ENCODE peak calls at places on chromosomes 1 and 21, in eight cellular contexts. S is activated CD8-positive, alpha-beta memory T cell treated with anti-CD3 and anti-CD28 coated beads, Interleukin-2, amount 10 ng/mL, durations not matched to agents 7 days and 5 days; N is Ammon's horn; J is EH; E is NCI-H524 treated with DMSO at 0.1 percent for 48 hours; Z is KG1; F is neural crest cell; R is cardiac muscle cell. T is an unnamed sample.

GRCh38 chr1:236492378-236492777 is 31.4 kb upstream of the LGALS8 start:
- DNase-seq in E (no peak), F (no peak), S (no peak), R (no peak), Z (no peak), N (no peak), J (no peak), T (no peak)

GRCh38 chr1:186792870-186793581 is 35.7 kb upstream of the PLA2G4A start:
- DNase-seq in J (no peak), R (peak), F (no peak), S (no peak), N (no peak), Z (no peak), E (no peak), T (no peak)

GRCh38 chr1:198647055-198647454 is 8.2 kb downstream of the PTPRC start:
- DNase-seq in F (no peak), Z (no peak), J (no peak), R (no peak), N (no peak), E (no peak), S (no peak), T (no peak)

GRCh38 chr1:32915766-32916455 is 14.7 kb upstream of the TMEM54 start:
- DNase-seq in N (no peak), R (no peak), F (no peak), S (no peak), E (no peak), Z (no peak), J (peak), T (no peak)

GRCh38 chr1:6121651-6122370 is 58.3 kb downstream of the CHD5 start:
- DNase-seq in S (no peak), Z (no peak), N (no peak), E (no peak), R (no peak), J (no peak), F (no peak), T (no peak)

GRCh38 chr21:43188712-43189151 is 19.9 kb downstream of the CRYAA start:
- DNase-seq in F (no peak), S (no peak), Z (no peak), N (peak), R (no peak), J (no peak), E (no peak), T (no peak)

GRCh38 chr1:51344602-51345299 is 14.4 kb upstream of the TTC39A start:
- DNase-seq in J (no peak), S (no peak), F (no peak), R (no peak), E (no peak), N (no peak), Z (no peak), T (no peak)

GRCh38 chr1:1264026-1264425 is 9.6 kb downstream of the UBE2J2 start:
- DNase-seq in F (no peak), R (no peak), S (no peak), E (no peak), N (no peak), Z (no peak), J (no peak), T (no peak)

GRCh38 chr1:185934476-185935189 is 200.4 kb downstream of the HMCN1 start:
- DNase-seq in F (no peak), S (no peak), Z (no peak), N (no peak), R (peak), E (no peak), J (peak), T (no peak)

GRCh38 chr1:97996880-97997279 is 76.0 kb upstream of the DPYD start:
- DNase-seq in E (no peak), R (no peak), S (no peak), J (peak), N (peak), F (no peak), Z (no peak), T (no peak)

GRCh38 chr1:31016868-31017267 is 48.6 kb downstream of the PUM1 start:
- DNase-seq in S (no peak), R (no peak), J (no peak), Z (no peak), N (no peak), E (no peak), F (no peak), T (no peak)

GRCh38 chr1:212606042-212606733 is 2.4 kb upstream of the ATF3 start:
- DNase-seq in Z (no peak), E (no peak), R (no peak), N (no peak), S (no peak), F (no peak), J (no peak), T (no peak)

GRCh38 chr1:171081220-171081993 is 9.3 kb upstream of the FMO3 start:
- DNase-seq in E (no peak), F (no peak), S (no peak), Z (no peak), R (peak), J (peak), N (peak), T (no peak)

GRCh38 chr1:51648180-51649109 is 31.6 kb downstream of the OSBPL9 start:
- DNase-seq in S (no peak), F (no peak), R (peak), J (peak), E (no peak), Z (no peak), N (peak), T (no peak)

GRCh38 chr21:25487046-25487594 is 120.2 kb downstream of the MRPL39 start:
- DNase-seq in N (no peak), F (no peak), J (no peak), E (no peak), S (no peak), Z (no peak), R (no peak), T (no peak)

GRCh38 chr1:197910120-197911110 is 6.8 kb upstream of the LHX9 start:
- DNase-seq in Z (no peak), R (no peak), N (no peak), S (no peak), F (no peak), J (peak), E (no peak), T (no peak)

GRCh38 chr1:29238601-29238964 is 2.3 kb downstream of the PTPRU start:
- DNase-seq in E (no peak), R (no peak), Z (no peak), F (no peak), S (no peak), J (no peak), N (no peak), T (no peak)

GRCh38 chr1:223504741-223505140 is 111.5 kb downstream of the CCDC185 start:
- DNase-seq in N (peak), S (no peak), J (peak), F (no peak), E (no peak), R (peak), Z (no peak), T (no peak)

GRCh38 chr1:16248603-16249534 is 11.9 kb upstream of the CPLANE2 start:
- DNase-seq in N (peak), S (no peak), Z (no peak), J (peak), F (no peak), R (peak), E (peak), T (peak)

T was measured in pulmonary artery endothelial cell.